ENCODE peak calls at places on chromosome 17, in eight cellular contexts. I is mucosa of descending colon, X is choroid plexus epithelial cell, S is uterus, E is left ventricle myocardium inferior, W is fibroblast of pulmonary artery, K is breast epithelium, P is WTC11. J is an unnamed sample.

GRCh38 chr17:3944485-3945388 is 19.5 kb downstream of the ATP2A3 start:
- DNase-seq in I (peak; percentile 66), X (peak; percentile 63), S (peak; percentile 51), E (peak; percentile 53), W (peak; percentile 52), K (no peak), P (peak; percentile 87), J (peak; percentile 85)

GRCh38 chr17:78359216-78359935 is 501 bp downstream of the SOCS3 start:
- DNase-seq in I (no peak), X (peak; percentile 72), S (no peak), E (peak; percentile 39), W (peak; percentile 48), K (no peak), P (peak; percentile 38), J (peak; percentile 89)

GRCh38 chr17:11144358-11145233 is 96.4 kb upstream of the SHISA6 start:
- DNase-seq in I (peak; percentile 27), X (peak; percentile 5), S (no peak), E (no peak), W (peak; percentile 44), K (no peak), P (peak; percentile 18), J (no peak)

GRCh38 chr17:80485846-80486245 is 9.4 kb upstream of the NPTX1 start:
- DNase-seq in I (no peak), X (no peak), S (no peak), E (no peak), W (no peak), K (no peak), P (no peak), J (no peak)

GRCh38 chr17:3471599-3471998 is at the start of gene SPATA22:
- DNase-seq in I (no peak), X (no peak), S (no peak), E (no peak), W (no peak), K (no peak), P (no peak), J (no peak)

GRCh38 chr17:10631048-10631700 is 25.9 kb downstream of the MYH3 start:
- DNase-seq in I (peak; percentile 63), X (peak; percentile 56), S (no peak), E (no peak), W (peak; percentile 37), K (no peak), P (peak; percentile 69), J (peak; percentile 83)

GRCh38 chr17:81335388-81336157 is 40.5 kb upstream of the SLC38A10 start:
- DNase-seq in I (peak; percentile 83), X (no peak), S (no peak), E (no peak), W (no peak), K (no peak), P (no peak), J (no peak)

GRCh38 chr17:27352481-27353460 is 58.9 kb downstream of the WSB1 start:
- DNase-seq in I (peak; percentile 41), X (peak; percentile 28), S (peak; percentile 36), E (no peak), W (peak; percentile 46), K (no peak), P (no peak), J (no peak)

GRCh38 chr17:39872700-39873099 is 4.7 kb downstream of the ZPBP2 start:
- DNase-seq in I (no peak), X (no peak), S (no peak), E (no peak), W (peak; percentile 33), K (no peak), P (no peak), J (no peak)

GRCh38 chr17:3689262-3690093 is 6.5 kb downstream of the P2RX5 start:
- DNase-seq in I (no peak), X (no peak), S (no peak), E (no peak), W (no peak), K (no peak), P (no peak), J (no peak)

GRCh38 chr17:72974605-72975232 is 117.8 kb downstream of the SLC39A11 start:
- DNase-seq in I (peak; percentile 38), X (peak; percentile 39), S (no peak), E (no peak), W (no peak), K (no peak), P (no peak), J (no peak)

GRCh38 chr17:4540224-4541040 is 14.8 kb downstream of the MYBBP1A start:
- DNase-seq in I (no peak), X (no peak), S (peak; percentile 63), E (no peak), W (no peak), K (no peak), P (peak; percentile 51), J (peak; percentile 70)

GRCh38 chr17:40109471-40109824 is 9.1 kb upstream of the NR1D1 start:
- DNase-seq in I (no peak), X (no peak), S (no peak), E (peak; percentile 3), W (no peak), K (no peak), P (no peak), J (no peak)

GRCh38 chr17:39965017-39965699 is 2.4 kb downstream of the GSDMA start:
- DNase-seq in I (no peak), X (no peak), S (no peak), E (no peak), W (no peak), K (no peak), P (no peak), J (no peak)

GRCh38 chr17:55086635-55087058 is 118.1 kb downstream of the STXBP4 start:
- DNase-seq in I (no peak), X (peak; percentile 93), S (no peak), E (no peak), W (peak; percentile 93), K (no peak), P (no peak), J (no peak)

GRCh38 chr17:8574687-8575086 is 55.8 kb downstream of the MYH10 start:
- DNase-seq in I (no peak), X (peak; percentile 43), S (peak; percentile 21), E (peak; percentile 21), W (peak; percentile 43), K (no peak), P (no peak), J (no peak)

GRCh38 chr17:8576895-8577294 is 53.6 kb downstream of the MYH10 start:
- DNase-seq in I (no peak), X (no peak), S (no peak), E (no peak), W (no peak), K (no peak), P (no peak), J (no peak)

GRCh38 chr17:8577868-8578267 is 52.7 kb downstream of the MYH10 start:
- DNase-seq in I (no peak), X (no peak), S (no peak), E (no peak), W (no peak), K (no peak), P (no peak), J (no peak)

DNA sequence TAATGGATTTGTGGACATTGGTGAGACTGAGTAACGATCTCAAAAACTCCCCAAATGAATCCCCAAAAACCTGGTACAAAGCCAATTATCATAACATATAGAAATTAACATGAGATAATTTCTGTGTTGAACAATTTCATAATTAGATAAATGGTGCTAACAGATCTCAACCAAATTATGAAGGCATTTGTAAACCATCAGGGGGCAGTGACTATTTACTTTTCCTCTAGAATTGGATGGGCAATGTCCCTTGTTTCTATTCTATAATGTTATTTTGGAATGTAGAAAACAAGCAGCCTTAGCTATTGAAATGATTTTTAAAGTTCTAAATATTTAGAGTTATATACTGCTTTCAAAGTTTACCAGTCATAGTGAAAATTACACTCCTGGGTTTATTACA is 57.8 kb downstream of the MYH10 start:
- DNase-seq in I (no peak), X (peak; percentile 53), S (no peak), E (no peak), W (peak; percentile 44), K (no peak), P (no peak), J (no peak)
- TF ChIP-seq CTCF in I (no peak), X (peak; percentile 52), S (peak; percentile 33), E (peak; percentile 53), W (peak; percentile 42), K (peak; percentile 22), P (no peak), J (no peak)

GRCh38 chr17:36647598-36647997 is 46.2 kb downstream of the MRM1 start:
- DNase-seq in I (no peak), X (no peak), S (no peak), E (no peak), W (no peak), K (no peak), P (peak; percentile 47), J (no peak)
- TF ChIP-seq CTCF in I (no peak), X (peak; percentile 21), S (no peak), E (no peak), W (no peak), K (no peak), P (no peak), J (no peak)

DNA sequence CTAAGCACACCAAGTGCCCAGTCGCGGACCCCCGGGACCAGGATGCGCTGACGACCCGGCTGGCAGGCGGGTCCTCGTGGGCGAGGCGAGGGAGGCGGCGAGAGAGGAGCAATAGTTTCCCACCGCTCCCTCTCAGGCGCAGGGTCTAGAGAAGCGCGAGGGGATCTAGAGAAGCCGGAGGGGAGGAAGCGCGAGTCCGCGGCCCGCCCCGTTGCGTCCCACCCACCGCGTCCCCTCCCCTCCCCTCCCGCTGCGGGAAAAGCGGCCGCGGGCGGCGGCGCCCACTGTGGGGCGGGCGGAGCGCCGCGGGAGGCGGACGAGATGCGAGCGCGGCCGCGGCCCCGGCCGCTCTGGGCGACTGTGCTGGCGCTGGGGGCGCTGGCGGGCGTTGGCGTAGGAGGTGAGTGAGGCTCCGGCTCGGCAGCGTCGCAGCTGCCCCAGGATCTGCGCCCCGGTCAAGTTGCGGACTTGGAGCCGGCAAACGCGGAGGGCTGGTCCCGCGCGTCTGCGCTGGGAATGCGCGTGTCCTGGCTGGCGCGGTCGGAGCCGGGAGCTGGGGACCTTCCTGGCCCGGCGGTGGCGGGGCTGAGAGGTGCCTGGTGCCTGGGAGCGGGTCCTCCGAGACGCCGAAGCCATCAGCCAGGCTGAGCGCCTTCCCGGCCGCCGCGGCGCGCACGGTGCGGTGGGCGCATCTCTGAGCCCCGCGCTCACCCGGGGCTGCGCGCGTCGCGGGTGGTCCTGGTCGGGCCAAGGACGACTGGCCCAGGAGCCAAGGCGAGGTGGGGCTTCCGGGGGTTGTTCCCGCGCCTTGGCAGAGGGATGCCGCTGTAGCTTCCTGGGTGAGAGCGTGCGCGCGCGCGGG is at the start of gene ITGB3:
- DNase-seq in I (peak; percentile 84), X (peak; percentile 70), S (peak; percentile 80), E (peak; percentile 82), W (peak; percentile 83), K (peak; percentile 51), P (peak; percentile 81), J (peak; percentile 90)
- TF ChIP-seq CTCF in I (peak; percentile 22), X (peak; percentile 39), S (peak; percentile 74), E (peak; percentile 69), W (peak; percentile 16), K (peak; percentile 34), P (no peak), J (no peak)

DNA sequence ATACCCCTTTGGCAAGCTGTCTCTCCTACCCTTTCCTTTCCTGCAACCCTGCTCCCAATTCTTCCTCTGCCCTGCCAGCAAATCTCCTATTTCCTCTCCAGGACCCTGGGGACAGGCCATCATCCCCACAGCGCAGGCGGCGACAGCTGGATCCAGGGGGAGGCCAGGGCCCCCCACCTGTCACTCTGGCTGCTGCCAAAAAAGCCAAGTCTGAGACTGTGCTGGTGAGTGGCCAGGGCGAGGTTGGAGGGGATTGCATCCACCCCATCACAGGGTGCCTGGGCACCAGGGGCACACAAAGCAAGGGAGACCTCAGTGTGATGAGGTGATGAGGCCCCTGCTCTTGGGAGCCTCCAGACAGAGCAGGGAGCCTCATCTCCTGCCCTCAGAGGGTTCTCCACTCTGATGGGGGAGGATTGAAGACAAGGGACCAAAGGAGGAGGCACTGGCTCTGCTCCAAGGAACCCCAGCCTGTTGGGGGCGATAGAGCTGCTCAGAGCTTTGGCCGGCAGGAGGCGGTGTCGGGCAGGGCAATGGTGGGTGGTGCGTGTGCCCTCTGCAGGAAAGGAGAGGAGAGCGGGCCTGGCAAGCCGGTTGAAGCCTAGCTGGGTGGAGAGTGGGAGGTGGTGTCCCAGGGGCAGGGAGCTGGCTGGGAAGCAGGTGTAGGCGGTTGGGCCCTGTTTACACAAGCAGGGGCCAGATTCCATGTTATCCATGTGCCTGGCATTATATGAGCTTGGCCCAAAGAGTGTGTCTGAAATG is 15.6 kb upstream of the PDK2 start:
- DNase-seq in I (peak; percentile 88), X (no peak), S (no peak), E (no peak), W (peak; percentile 46), K (no peak), P (peak; percentile 86), J (no peak)
- TF ChIP-seq CTCF in I (peak; percentile 67), X (peak; percentile 69), S (no peak), E (peak; percentile 22), W (peak; percentile 66), K (peak; percentile 47), P (peak; percentile 53), J (peak; percentile 30)

J was measured in left lung.